ENCODE peak calls at places on chromosome 16, in seven cellular contexts. T is BJ, E is esophagus squamous epithelium, F is glutamatergic neuron, C is A549, P is NCI-H460, V is NCI-H1417. R is an unnamed sample.

GRCh38 chr16:79261461-79261860 is 339.1 kb downstream of the MAF start:
- DNase-seq in T (no peak), E (no peak), F (peak), C (peak), P (no peak), V (no peak), R (peak)

GRCh38 chr16:720507-720989 is 398 bp upstream of the ANTKMT start:
- DNase-seq in T (no peak), E (no peak), F (peak), C (peak), P (peak), V (no peak), R (no peak)

GRCh38 chr16:86122681-86123342 is 223.8 kb downstream of the IRF8 start:
- DNase-seq in T (no peak), E (no peak), F (no peak), C (no peak), P (no peak), V (no peak), R (peak)

GRCh38 chr16:66888647-66889615 is 8.6 kb downstream of the PDP2 start:
- DNase-seq in T (no peak), E (no peak), F (no peak), C (no peak), P (no peak), V (no peak), R (no peak)

GRCh38 chr16:50842589-50842988 is 100.7 kb downstream of the CYLD start:
- DNase-seq in T (no peak), E (no peak), F (no peak), C (no peak), P (no peak), V (no peak), R (no peak)

GRCh38 chr16:57372372-57373116 is at the start of gene CX3CL1:
- DNase-seq in T (no peak), E (no peak), F (peak), C (no peak), P (no peak), V (no peak), R (peak)

GRCh38 chr16:68676113-68676860 is 31.2 kb downstream of the CDH3 start:
- DNase-seq in T (no peak), E (no peak), F (no peak), C (no peak), P (no peak), V (no peak), R (no peak)

GRCh38 chr16:75420987-75421819 is 12.1 kb downstream of the CFDP1 start:
- DNase-seq in T (no peak), E (no peak), F (peak), C (peak), P (peak), V (no peak), R (no peak)

GRCh38 chr16:57316390-57317017 is 32.0 kb upstream of the PLLP start:
- DNase-seq in T (peak), E (no peak), F (no peak), C (peak), P (peak), V (no peak), R (no peak)

GRCh38 chr16:57556941-57557541 is 14.6 kb downstream of the ADGRG5 start:
- DNase-seq in T (no peak), E (no peak), F (no peak), C (no peak), P (no peak), V (no peak), R (no peak)

GRCh38 chr16:14640538-14640937 is 7.8 kb downstream of the BFAR start:
- DNase-seq in T (no peak), E (no peak), F (no peak), C (no peak), P (no peak), V (peak), R (no peak)

GRCh38 chr16:57094911-57095310 is 2.5 kb downstream of the CPNE2 start:
- DNase-seq in T (no peak), E (no peak), F (no peak), C (no peak), P (no peak), V (no peak), R (no peak)